ENCODE peak calls at places on chromosomes 6 and 20, in eight cellular contexts. E, X, Q, O, N, J, B and P are unnamed samples. For H3K9me3, the result is how much of the 10 kb centered on the place peaks cover.

GRCh38 chr6:125112934-125113333 is 40.6 kb upstream of the TPD52L1 start:
- DNase-seq in E (no peak), X (no peak), Q (no peak), O (no peak), N (no peak), J (no peak), B (no peak), P (no peak)

GRCh38 chr6:46005254-46005653 is 10.4 kb downstream of the CLIC5 start:
- DNase-seq in E (no peak), X (no peak), Q (no peak), O (no peak), N (no peak), J (no peak), B (no peak), P (no peak)

GRCh38 chr20:36439040-36439730 is 102.1 kb upstream of the MYL9 start:
- DNase-seq in E (no peak), X (peak), Q (peak), O (peak), N (peak), J (peak), B (peak), P (peak)

GRCh38 chr6:112311950-112312547 is 35.1 kb upstream of the RFPL4B start:
- DNase-seq in E (no peak), X (no peak), Q (peak), O (no peak), N (no peak), J (no peak), B (no peak), P (peak)

GRCh38 chr6:82970853-82971252 is 94.8 kb downstream of the UBE3D start:
- DNase-seq in E (no peak), X (no peak), Q (no peak), O (no peak), N (no peak), J (no peak), B (no peak), P (no peak)

GRCh38 chr20:37880726-37881591 is 22.0 kb upstream of the VSTM2L start:
- DNase-seq in E (no peak), X (peak), Q (no peak), O (peak), N (no peak), J (no peak), B (peak), P (no peak)

GRCh38 chr6:100296810-100297544 is 167.7 kb downstream of the SIM1 start:
- DNase-seq in E (no peak), X (no peak), Q (no peak), O (no peak), N (peak), J (peak), B (no peak), P (no peak)

GRCh38 chr6:71248306-71248705 is 40.3 kb upstream of the OGFRL1 start:
- DNase-seq in E (no peak), X (no peak), Q (no peak), O (no peak), N (no peak), J (no peak), B (no peak), P (no peak)

GRCh38 chr6:4582506-4582905 is 193.7 kb upstream of the CDYL start:
- DNase-seq in E (no peak), X (no peak), Q (no peak), O (no peak), N (no peak), J (no peak), B (no peak), P (no peak)

GRCh38 chr6:37007340-37008043 is 2.0 kb downstream of the FGD2 start:
- DNase-seq in E (no peak), X (no peak), Q (no peak), O (no peak), N (no peak), J (no peak), B (no peak), P (no peak)

GRCh38 chr6:40376113-40376650 is 211.0 kb downstream of the LRFN2 start:
- DNase-seq in E (no peak), X (no peak), Q (no peak), O (no peak), N (no peak), J (no peak), B (no peak), P (no peak)

GRCh38 chr6:86937219-86938079 is at the start of gene HTR1E:
- DNase-seq in E (no peak), X (no peak), Q (no peak), O (no peak), N (peak), J (peak), B (peak), P (no peak)

GRCh38 chr6:168182908-168183612 is 104.0 kb upstream of the FRMD1 start:
- DNase-seq in E (no peak), X (no peak), Q (no peak), O (no peak), N (no peak), J (no peak), B (no peak), P (no peak)

GRCh38 chr6:35160642-35161041 is 19.5 kb upstream of the TCP11 start:
- DNase-seq in E (no peak), X (no peak), Q (no peak), O (no peak), N (no peak), J (no peak), B (no peak), P (no peak)

GRCh38 chr20:56848561-56848960 is 219.5 kb downstream of the TFAP2C start:
- DNase-seq in E (no peak), X (no peak), Q (no peak), O (no peak), N (no peak), J (no peak), B (no peak), P (no peak)

GRCh38 chr6:6734463-6735455 is 146.2 kb downstream of the LY86 start:
- DNase-seq in E (no peak), X (no peak), Q (no peak), O (no peak), N (no peak), J (peak), B (no peak), P (no peak)

GRCh38 chr20:24600012-24600411 is 130.6 kb downstream of the SYNDIG1 start:
- DNase-seq in E (no peak), X (no peak), Q (no peak), O (no peak), N (no peak), J (no peak), B (no peak), P (no peak)

GRCh38 chr6:17103715-17104114 is 1.9 kb downstream of the STMND1 start:
- DNase-seq in E (no peak), X (no peak), Q (no peak), O (no peak), N (peak), J (no peak), B (no peak), P (no peak)

GRCh38 chr6:148365037-148365436 is 22.4 kb downstream of the SASH1 start:
- DNase-seq in E (no peak), X (no peak), Q (no peak), O (no peak), N (no peak), J (no peak), B (no peak), P (no peak)
- H3K27ac ChIP-seq in E (no peak), X (no peak), Q (no peak), O (peak), N (no peak), J (no peak), B (peak), P (no peak)

DNA sequence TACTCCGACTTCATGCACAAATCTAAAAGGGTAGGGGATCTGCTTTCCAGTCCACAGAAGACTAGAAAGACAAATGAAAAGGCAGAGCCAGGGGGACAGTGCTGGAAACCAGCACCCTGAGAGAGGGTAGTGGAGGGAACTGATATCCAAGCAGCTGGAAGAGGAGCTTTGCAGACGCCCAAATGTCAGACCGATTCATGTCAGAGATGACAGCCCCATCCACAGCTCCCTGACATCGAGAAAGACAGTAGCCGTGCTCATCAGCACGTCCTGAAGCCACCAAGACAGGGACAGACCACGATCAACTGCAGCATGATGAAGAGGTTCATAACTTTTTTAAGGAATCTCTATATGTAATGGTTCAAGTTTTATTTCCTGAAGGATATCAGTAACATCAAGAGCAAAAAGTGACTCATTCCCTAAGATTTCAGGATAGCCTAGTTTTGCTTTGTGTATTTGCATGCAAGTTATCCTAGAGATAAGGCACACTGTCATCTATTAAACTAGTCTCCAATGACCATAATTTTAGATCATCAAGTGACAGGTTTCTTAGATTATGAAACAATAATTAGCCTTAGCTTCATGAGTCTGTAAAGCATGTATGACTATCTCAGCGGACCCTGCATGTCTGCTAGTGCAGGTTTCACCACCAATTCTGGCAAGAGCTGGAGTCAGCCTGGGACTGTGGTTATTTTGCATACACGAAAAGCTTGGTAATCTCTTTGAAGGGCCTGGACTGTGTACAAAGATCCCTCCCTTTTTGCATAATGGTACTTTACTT is 43.0 kb downstream of the PRDM1 start:
- DNase-seq in E (no peak), X (no peak), Q (no peak), O (no peak), N (no peak), J (peak), B (no peak), P (no peak)
- H3K9me3 ChIP-seq in E (under half), X (under half), Q (under half), O (under half), N (under half), J (under half), B (under half), P (under half)

GRCh38 chr20:10739575-10739974 is 65.8 kb upstream of the JAG1 start:
- DNase-seq in E (no peak), X (no peak), Q (no peak), O (no peak), N (no peak), J (peak), B (no peak), P (no peak)
- H3K4me3 ChIP-seq in E (peak), X (peak), Q (no peak), O (peak), N (no peak), J (no peak), B (peak), P (no peak)

GRCh38 chr6:141123084-141123483 is 1009.6 kb upstream of the GJE1 start:
- DNase-seq in E (no peak), X (no peak), Q (no peak), O (no peak), N (no peak), J (no peak), B (no peak), P (no peak)
- H3K27ac ChIP-seq in E (no peak), X (no peak), Q (no peak), O (no peak), N (no peak), J (no peak), B (no peak), P (no peak)

DNA sequence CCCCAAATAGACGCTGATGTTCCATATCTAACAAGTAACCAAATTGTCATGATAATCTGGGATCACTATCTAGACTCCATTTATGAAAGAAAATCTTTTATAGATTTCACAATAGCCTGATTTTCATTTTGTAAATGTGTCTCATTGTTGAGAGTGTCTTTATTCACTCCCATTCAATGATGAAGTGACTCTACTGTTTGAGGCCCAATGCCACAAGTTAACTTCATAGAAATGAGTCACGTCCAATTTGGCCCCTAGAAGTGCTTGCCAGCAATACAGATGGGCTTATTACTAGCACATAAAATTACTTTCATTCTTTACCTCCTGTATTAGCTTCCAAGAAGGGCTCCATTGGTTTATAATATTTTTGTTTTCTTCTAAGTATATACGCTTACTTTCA is 6.3 kb downstream of the IPCEF1 start:
- DNase-seq in E (no peak), X (no peak), Q (no peak), O (no peak), N (no peak), J (no peak), B (no peak), P (no peak)
- H3K9me3 ChIP-seq in E (under half), X (under half), Q (under half), O (under half), N (under half), J (under half), B (under half), P (under half)

DNA sequence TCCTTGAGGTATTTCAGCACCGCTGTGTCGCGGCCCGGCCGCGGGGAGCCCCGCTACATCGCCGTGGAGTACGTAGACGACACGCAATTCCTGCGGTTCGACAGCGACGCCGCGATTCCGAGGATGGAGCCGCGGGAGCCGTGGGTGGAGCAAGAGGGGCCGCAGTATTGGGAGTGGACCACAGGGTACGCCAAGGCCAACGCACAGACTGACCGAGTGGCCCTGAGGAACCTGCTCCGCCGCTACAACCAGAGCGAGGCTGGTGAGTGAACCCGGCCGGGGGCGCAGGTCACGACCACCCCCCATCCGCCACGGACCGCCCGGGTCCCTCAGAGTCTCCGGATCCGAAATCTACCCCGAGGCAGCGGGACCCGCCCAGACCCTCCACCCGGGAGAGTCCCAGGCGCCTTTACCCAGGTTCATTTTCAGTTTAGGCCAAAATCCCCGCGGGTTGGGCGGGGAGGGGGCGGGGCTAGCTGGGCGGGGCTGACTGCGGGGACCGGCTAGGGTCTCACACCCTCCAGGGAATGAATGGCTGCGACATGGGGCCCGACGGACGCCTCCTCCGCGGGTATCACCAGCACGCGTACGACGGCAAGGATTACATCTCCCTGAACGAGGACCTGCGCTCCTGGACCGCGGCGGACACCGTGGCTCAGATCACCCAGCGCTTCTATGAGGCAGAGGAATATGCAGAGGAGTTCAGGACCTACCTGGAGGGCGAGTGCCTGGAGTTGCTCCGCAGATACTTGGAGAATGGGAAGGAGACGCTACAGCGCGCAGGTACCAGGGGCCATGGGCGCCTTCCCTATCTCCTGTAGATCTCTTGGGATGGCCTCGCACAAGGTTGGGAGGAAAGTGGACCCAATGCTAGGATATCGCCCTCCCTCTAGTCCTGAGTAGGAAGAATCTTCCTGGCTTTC is 693 bp downstream of the HLA-F start:
- DNase-seq in E (no peak), X (peak), Q (peak), O (peak), N (no peak), J (no peak), B (peak), P (peak)
- H3K4me3 ChIP-seq in E (peak), X (peak), Q (peak), O (peak), N (peak), J (peak), B (peak), P (peak)

GRCh38 chr6:42320762-42321161 is 103.1 kb upstream of the MRPS10 start:
- DNase-seq in E (no peak), X (no peak), Q (no peak), O (no peak), N (no peak), J (no peak), B (no peak), P (no peak)
- H3K27ac ChIP-seq in E (no peak), X (no peak), Q (no peak), O (no peak), N (no peak), J (no peak), B (no peak), P (no peak)